ENCODE peak calls at places on chromosomes 5 and 9, in six cellular contexts. One of them, this sample, is unnamed. For H3K4me1, the result is how much of the 10 kb centered on the place peaks cover.

GRCh38 chr5:157400741-157401140 is 59.3 kb upstream of the NIPAL4 start:
- DNase-seq in tibial artery: no peak
- DNase-seq in right cardiac atrium: no peak
- DNase-seq in CD8-positive, alpha-beta T cell: no peak
- DNase-seq in breast epithelium: no peak
- DNase-seq in MM.1S: no peak
- DNase-seq in this sample: no peak

GRCh38 chr5:38636626-38637025 is 80.2 kb upstream of the LIFR start:
- DNase-seq in tibial artery: no peak
- DNase-seq in right cardiac atrium: no peak
- DNase-seq in CD8-positive, alpha-beta T cell: no peak
- DNase-seq in breast epithelium: no peak
- DNase-seq in MM.1S: no peak
- DNase-seq in this sample: no peak

GRCh38 chr9:121709798-121710197 is 58.4 kb downstream of the DAB2IP start:
- DNase-seq in tibial artery: no peak
- DNase-seq in right cardiac atrium: peak
- DNase-seq in CD8-positive, alpha-beta T cell: no peak
- DNase-seq in breast epithelium: no peak
- DNase-seq in MM.1S: no peak
- DNase-seq in this sample: no peak

GRCh38 chr9:31541626-31542025 is 842.8 kb upstream of the ACO1 start:
- DNase-seq in tibial artery: no peak
- DNase-seq in right cardiac atrium: no peak
- DNase-seq in CD8-positive, alpha-beta T cell: no peak
- DNase-seq in breast epithelium: no peak
- DNase-seq in MM.1S: no peak
- DNase-seq in this sample: no peak

GRCh38 chr9:125561497-125562148 is 145.4 kb downstream of the MAPKAP1 start:
- DNase-seq in tibial artery: no peak
- DNase-seq in right cardiac atrium: no peak
- DNase-seq in CD8-positive, alpha-beta T cell: no peak
- DNase-seq in breast epithelium: no peak
- DNase-seq in MM.1S: peak
- DNase-seq in this sample: no peak

GRCh38 chr5:129767927-129768380 is 20.1 kb downstream of the MINAR2 start:
- DNase-seq in tibial artery: peak
- DNase-seq in right cardiac atrium: no peak
- DNase-seq in CD8-positive, alpha-beta T cell: peak
- DNase-seq in breast epithelium: no peak
- DNase-seq in MM.1S: peak
- DNase-seq in this sample: peak

GRCh38 chr5:178057839-178058238 is 55.5 kb upstream of the N4BP3 start:
- DNase-seq in tibial artery: no peak
- DNase-seq in right cardiac atrium: no peak
- DNase-seq in CD8-positive, alpha-beta T cell: no peak
- DNase-seq in breast epithelium: no peak
- DNase-seq in MM.1S: no peak
- DNase-seq in this sample: no peak

GRCh38 chr9:82949203-82949602 is 113.7 kb downstream of the RASEF start:
- DNase-seq in tibial artery: no peak
- DNase-seq in right cardiac atrium: no peak
- DNase-seq in CD8-positive, alpha-beta T cell: no peak
- DNase-seq in breast epithelium: no peak
- DNase-seq in MM.1S: no peak
- DNase-seq in this sample: no peak

GRCh38 chr5:124748687-124749594 is 2.5 kb upstream of the ZNF608 start:
- DNase-seq in tibial artery: peak
- DNase-seq in right cardiac atrium: peak
- DNase-seq in CD8-positive, alpha-beta T cell: no peak
- DNase-seq in breast epithelium: peak
- DNase-seq in MM.1S: peak
- DNase-seq in this sample: peak

GRCh38 chr5:79829260-79829659 is 139.6 kb downstream of the CMYA5 start:
- DNase-seq in tibial artery: no peak
- DNase-seq in right cardiac atrium: no peak
- DNase-seq in CD8-positive, alpha-beta T cell: no peak
- DNase-seq in breast epithelium: no peak
- DNase-seq in MM.1S: no peak
- DNase-seq in this sample: no peak

DNA sequence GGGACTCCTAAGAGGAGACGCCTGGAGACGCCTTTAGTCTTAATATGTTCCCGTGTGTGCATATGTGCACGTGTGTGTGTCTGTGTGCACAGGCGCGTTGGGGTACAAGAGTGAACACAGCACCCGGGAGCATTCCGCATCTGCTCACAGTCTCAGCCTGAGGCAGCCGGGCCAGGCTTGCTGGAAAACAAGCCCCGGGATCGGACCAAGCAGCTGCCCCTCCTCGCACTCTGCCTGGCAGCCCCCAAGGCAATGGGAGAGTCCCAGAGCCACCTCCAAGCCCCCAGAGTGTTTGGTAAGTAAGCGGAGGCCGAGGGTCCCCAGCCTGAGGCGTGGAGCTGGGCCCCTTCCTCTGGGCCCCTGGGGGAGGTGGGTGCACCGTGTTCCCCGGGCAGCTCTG is 27.3 kb upstream of the UBAC1 start:
- DNase-seq in tibial artery: no peak
- DNase-seq in right cardiac atrium: no peak
- DNase-seq in CD8-positive, alpha-beta T cell: no peak
- DNase-seq in breast epithelium: no peak
- DNase-seq in MM.1S: no peak
- DNase-seq in this sample: no peak
- H3K4me1 ChIP-seq in tibial artery: under half
- H3K4me1 ChIP-seq in right cardiac atrium: under half
- H3K4me1 ChIP-seq in CD8-positive, alpha-beta T cell: under half
- H3K4me1 ChIP-seq in breast epithelium: under half
- H3K4me1 ChIP-seq in MM.1S: under half
- H3K4me1 ChIP-seq in this sample: under half

GRCh38 chr5:180803181-180804128 is 849 bp upstream of the MGAT1 start:
- DNase-seq in tibial artery: peak
- DNase-seq in right cardiac atrium: peak
- DNase-seq in CD8-positive, alpha-beta T cell: peak
- DNase-seq in breast epithelium: no peak
- DNase-seq in MM.1S: peak
- DNase-seq in this sample: peak
- H3K4me1 ChIP-seq in tibial artery: half or more
- H3K4me1 ChIP-seq in right cardiac atrium: under half
- H3K4me1 ChIP-seq in CD8-positive, alpha-beta T cell: half or more
- H3K4me1 ChIP-seq in breast epithelium: under half
- H3K4me1 ChIP-seq in MM.1S: half or more
- H3K4me1 ChIP-seq in this sample: half or more

DNA sequence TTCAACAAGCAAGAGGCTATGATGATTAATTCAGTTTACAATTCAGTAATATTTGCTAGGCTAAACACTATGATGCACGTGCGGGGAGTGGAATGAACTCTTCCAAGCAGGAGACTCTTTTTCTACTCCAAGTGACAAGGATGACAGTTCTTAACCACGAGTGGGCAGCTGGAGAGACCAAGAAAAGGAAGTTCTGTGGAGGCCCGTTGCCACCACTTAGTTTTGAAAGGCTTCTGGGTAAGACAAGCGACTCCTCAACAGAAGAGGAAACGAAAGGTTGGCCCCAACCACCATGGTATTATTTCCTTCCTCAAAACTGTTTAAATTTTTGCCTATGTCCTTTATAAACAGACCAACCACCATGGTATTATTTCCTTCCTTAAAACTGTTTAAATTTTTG is 2.8 kb downstream of the DCAF12 start:
- DNase-seq in tibial artery: peak
- DNase-seq in right cardiac atrium: no peak
- DNase-seq in CD8-positive, alpha-beta T cell: no peak
- DNase-seq in breast epithelium: no peak
- DNase-seq in MM.1S: peak
- DNase-seq in this sample: no peak
- H3K4me1 ChIP-seq in tibial artery: under half
- H3K4me1 ChIP-seq in right cardiac atrium: under half
- H3K4me1 ChIP-seq in CD8-positive, alpha-beta T cell: under half
- H3K4me1 ChIP-seq in breast epithelium: under half
- H3K4me1 ChIP-seq in MM.1S: under half
- H3K4me1 ChIP-seq in this sample: under half

DNA sequence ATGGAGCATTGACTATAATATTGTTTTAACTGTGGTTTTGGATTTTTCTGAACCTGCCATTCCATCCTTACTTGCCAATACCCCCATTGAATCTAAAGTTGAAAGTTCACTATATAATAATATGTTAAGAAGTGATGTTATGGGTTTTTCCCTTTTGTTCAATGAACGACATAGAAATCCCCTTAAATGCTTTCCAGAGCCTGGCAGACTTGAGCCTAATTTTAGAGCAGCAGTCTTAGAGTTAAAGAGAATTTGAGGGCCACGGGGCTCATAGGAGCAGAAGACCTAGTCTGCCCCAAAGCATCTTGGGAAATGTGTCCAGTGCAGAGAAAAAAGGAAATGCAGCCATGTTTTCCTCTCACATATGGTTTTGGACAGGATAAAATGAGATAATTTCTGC is 146.1 kb upstream of the SLC44A1 start:
- DNase-seq in tibial artery: no peak
- DNase-seq in right cardiac atrium: no peak
- DNase-seq in CD8-positive, alpha-beta T cell: no peak
- DNase-seq in breast epithelium: no peak
- DNase-seq in MM.1S: no peak
- DNase-seq in this sample: no peak
- H3K4me1 ChIP-seq in tibial artery: under half
- H3K4me1 ChIP-seq in right cardiac atrium: under half
- H3K4me1 ChIP-seq in CD8-positive, alpha-beta T cell: under half
- H3K4me1 ChIP-seq in breast epithelium: under half
- H3K4me1 ChIP-seq in MM.1S: under half
- H3K4me1 ChIP-seq in this sample: under half

DNA sequence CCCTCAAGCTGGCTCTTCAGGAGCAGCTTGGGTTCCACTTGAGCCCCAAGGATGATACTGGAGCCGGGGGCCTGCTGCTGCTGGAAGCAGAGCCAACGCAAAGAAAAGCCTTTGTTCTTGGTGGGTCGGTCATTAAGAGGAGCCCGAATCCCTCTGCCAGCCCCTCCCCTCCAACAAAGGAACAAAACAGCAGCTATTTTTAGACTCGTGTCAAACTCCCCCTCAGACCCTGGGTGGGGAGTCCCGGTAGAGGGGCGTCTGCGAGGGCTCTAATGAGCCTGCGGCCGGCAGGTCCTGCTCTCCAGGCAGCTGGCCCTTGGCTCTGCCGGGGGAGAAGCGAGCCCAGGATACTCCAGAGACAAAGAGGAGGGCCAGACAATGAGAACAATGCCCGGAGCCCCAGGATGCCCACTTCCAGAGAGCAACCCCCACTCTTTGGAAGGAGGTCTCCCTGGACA is 114.1 kb downstream of the LHX2 start:
- DNase-seq in tibial artery: no peak
- DNase-seq in right cardiac atrium: no peak
- DNase-seq in CD8-positive, alpha-beta T cell: no peak
- DNase-seq in breast epithelium: no peak
- DNase-seq in MM.1S: no peak
- DNase-seq in this sample: no peak
- H3K4me1 ChIP-seq in tibial artery: under half
- H3K4me1 ChIP-seq in right cardiac atrium: under half
- H3K4me1 ChIP-seq in CD8-positive, alpha-beta T cell: under half
- H3K4me1 ChIP-seq in breast epithelium: under half
- H3K4me1 ChIP-seq in MM.1S: under half
- H3K4me1 ChIP-seq in this sample: under half

GRCh38 chr5:116669261-116670049 is 94.8 kb upstream of the SEMA6A start:
- DNase-seq in tibial artery: no peak
- DNase-seq in right cardiac atrium: no peak
- DNase-seq in CD8-positive, alpha-beta T cell: no peak
- DNase-seq in breast epithelium: no peak
- DNase-seq in MM.1S: no peak
- DNase-seq in this sample: no peak

GRCh38 chr5:116664988-116665387 is 90.4 kb upstream of the SEMA6A start:
- DNase-seq in tibial artery: no peak
- DNase-seq in right cardiac atrium: no peak
- DNase-seq in CD8-positive, alpha-beta T cell: no peak
- DNase-seq in breast epithelium: no peak
- DNase-seq in MM.1S: no peak
- DNase-seq in this sample: no peak

GRCh38 chr5:116666901-116667300 is 92.3 kb upstream of the SEMA6A start:
- DNase-seq in tibial artery: no peak
- DNase-seq in right cardiac atrium: no peak
- DNase-seq in CD8-positive, alpha-beta T cell: no peak
- DNase-seq in breast epithelium: no peak
- DNase-seq in MM.1S: no peak
- DNase-seq in this sample: no peak

GRCh38 chr5:116671211-116671736 is 96.7 kb upstream of the SEMA6A start:
- DNase-seq in tibial artery: no peak
- DNase-seq in right cardiac atrium: no peak
- DNase-seq in CD8-positive, alpha-beta T cell: no peak
- DNase-seq in breast epithelium: no peak
- DNase-seq in MM.1S: peak
- DNase-seq in this sample: no peak

DNA sequence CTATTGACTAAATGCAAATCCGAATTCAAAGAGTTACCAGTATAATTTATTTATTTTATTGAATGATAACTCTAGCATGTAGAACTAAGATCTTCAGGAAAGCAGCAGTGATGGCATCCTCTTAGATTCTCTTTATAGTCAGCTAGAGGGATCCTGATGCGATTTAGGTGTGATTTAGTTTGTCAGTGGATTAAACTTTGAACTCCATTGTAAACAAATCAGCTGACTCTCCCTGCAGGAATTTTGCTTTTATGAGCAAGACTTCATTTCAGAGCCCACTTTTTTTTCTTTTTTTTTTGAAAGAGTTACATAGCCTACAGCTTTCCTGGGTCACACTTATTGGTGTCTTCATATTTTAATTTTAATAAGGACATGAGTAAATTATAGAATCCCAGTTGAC is 93.7 kb upstream of the SEMA6A start:
- DNase-seq in tibial artery: no peak
- DNase-seq in right cardiac atrium: no peak
- DNase-seq in CD8-positive, alpha-beta T cell: no peak
- DNase-seq in breast epithelium: no peak
- DNase-seq in MM.1S: no peak
- DNase-seq in this sample: no peak
- H3K4me1 ChIP-seq in tibial artery: under half
- H3K4me1 ChIP-seq in right cardiac atrium: under half
- H3K4me1 ChIP-seq in CD8-positive, alpha-beta T cell: under half
- H3K4me1 ChIP-seq in breast epithelium: under half
- H3K4me1 ChIP-seq in MM.1S: under half
- H3K4me1 ChIP-seq in this sample: under half